ENCODE peak calls at places on chromosomes 11 and 22, in five cellular contexts. O, T, U, R and V are unnamed samples.

GRCh38 chr11:46120361-46120710 is 918 bp downstream of the PHF21A start:
- DNase-seq in O (peak; percentile 26), T (peak; percentile 42), U (no peak), R (peak; percentile 43), V (peak; percentile 76)

GRCh38 chr22:31898911-31899310 is 45.4 kb upstream of the YWHAH start:
- DNase-seq in O (no peak), T (no peak), U (no peak), R (no peak), V (no peak)

GRCh38 chr22:28967969-28968368 is 84.6 kb downstream of the ZNRF3 start:
- DNase-seq in O (no peak), T (no peak), U (no peak), R (no peak), V (no peak)

GRCh38 chr11:60912223-60912850 is 1.6 kb upstream of the TMEM109 start:
- DNase-seq in O (no peak), T (no peak), U (no peak), R (no peak), V (no peak)

GRCh38 chr11:17740649-17741235 is 6.2 kb downstream of the KCNC1 start:
- DNase-seq in O (no peak), T (no peak), U (no peak), R (no peak), V (no peak)

GRCh38 chr11:78660451-78660850 is 85.8 kb upstream of the NARS2 start:
- DNase-seq in O (no peak), T (no peak), U (no peak), R (no peak), V (no peak)

GRCh38 chr11:10208045-10208674 is 85.9 kb downstream of the SBF2 start:
- DNase-seq in O (no peak), T (no peak), U (no peak), R (no peak), V (no peak)

GRCh38 chr11:65013130-65013691 is 749 bp upstream of the ARL2 start:
- DNase-seq in O (peak; percentile 93), T (peak; percentile 91), U (peak; percentile 85), R (peak; percentile 94), V (no peak)

GRCh38 chr11:848988-849824 is 6.6 kb downstream of the TSPAN4 start:
- DNase-seq in O (no peak), T (peak; percentile 57), U (peak; percentile 61), R (no peak), V (no peak)

GRCh38 chr11:5280582-5281102 is 10.9 kb upstream of the HBE1 start:
- DNase-seq in O (peak; percentile 20), T (peak; percentile 16), U (peak; percentile 66), R (peak; percentile 54), V (peak; percentile 64)

GRCh38 chr11:16776716-16777115 is 38.3 kb downstream of the C11orf58 start:
- DNase-seq in O (no peak), T (no peak), U (no peak), R (no peak), V (no peak)

GRCh38 chr11:34447044-34447443 is 8.3 kb downstream of the CAT start:
- DNase-seq in O (no peak), T (no peak), U (no peak), R (no peak), V (no peak)

GRCh38 chr11:1867381-1867780 is 14.5 kb downstream of the LSP1 start:
- DNase-seq in O (no peak), T (peak; percentile 2), U (no peak), R (peak; percentile 15), V (peak; percentile 30)
- H3K4me1 ChIP-seq in O (peaks cover 43% of the 10 kb centered on the region), T (peaks cover 57% of the 10 kb centered on the region), U (peaks cover 21% of the 10 kb centered on the region), R (peaks cover 22% of the 10 kb centered on the region), V (peaks cover 8% of the 10 kb centered on the region)

GRCh38 chr22:46115755-46116490 is 34.4 kb upstream of the PPARA start:
- DNase-seq in O (peak; percentile 51), T (no peak), U (no peak), R (no peak), V (peak; percentile 79)
- H3K4me1 ChIP-seq in O (peaks cover 67% of the 10 kb centered on the region), T (peaks cover 73% of the 10 kb centered on the region), U (peaks cover 29% of the 10 kb centered on the region), R (peaks cover 40% of the 10 kb centered on the region), V (peaks cover 7% of the 10 kb centered on the region)

GRCh38 chr11:42841563-42841962 is 470.2 kb upstream of the API5 start:
- DNase-seq in O (no peak), T (no peak), U (no peak), R (no peak), V (no peak)
- H3K4me1 ChIP-seq in O (no peaks in the 10 kb centered on the region), T (no peaks in the 10 kb centered on the region), U (no peaks in the 10 kb centered on the region), R (no peaks in the 10 kb centered on the region), V (no peaks in the 10 kb centered on the region)

DNA sequence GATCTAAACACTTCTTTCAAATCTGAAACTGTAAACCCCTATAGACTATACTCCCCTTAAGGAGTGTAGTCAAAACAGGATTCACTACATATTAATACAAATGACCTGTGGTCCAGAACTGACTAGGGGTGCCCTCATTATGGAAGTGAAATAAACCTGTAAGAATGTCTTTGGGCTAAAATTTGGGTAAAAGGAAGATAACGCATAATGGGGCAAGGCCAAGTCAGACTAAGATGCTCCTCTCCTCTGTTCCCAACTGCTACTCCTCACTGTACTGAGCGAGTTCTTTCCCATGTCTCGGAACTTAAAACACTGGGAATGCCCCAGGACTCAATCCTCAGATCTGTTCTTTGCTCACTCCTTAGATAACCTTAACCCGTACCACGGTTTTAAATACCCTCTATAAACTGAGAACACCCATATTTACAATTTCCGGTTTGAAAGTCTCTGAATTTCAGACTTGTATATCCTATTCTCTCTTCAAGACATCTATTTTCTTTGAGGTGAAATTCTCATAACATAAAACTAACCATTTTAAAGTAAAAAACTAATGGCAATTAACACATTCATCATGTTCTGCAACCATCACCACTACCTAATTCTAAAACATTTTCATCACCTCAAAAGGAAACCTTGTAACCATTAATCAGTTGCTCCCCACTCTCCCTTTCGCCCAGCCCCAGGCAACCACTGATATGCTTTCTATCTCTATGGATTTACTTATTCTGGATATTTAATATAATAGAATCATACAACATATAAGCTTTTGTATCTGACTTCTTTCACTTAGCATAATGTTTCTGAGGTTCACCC is 4.0 kb downstream of the THAP12 start:
- DNase-seq in O (no peak), T (no peak), U (no peak), R (no peak), V (no peak)
- H3K4me1 ChIP-seq in O (peaks cover 76% of the 10 kb centered on the region), T (peaks cover 48% of the 10 kb centered on the region), U (peaks cover 9% of the 10 kb centered on the region), R (peaks cover 35% of the 10 kb centered on the region), V (peaks cover 4% of the 10 kb centered on the region)

DNA sequence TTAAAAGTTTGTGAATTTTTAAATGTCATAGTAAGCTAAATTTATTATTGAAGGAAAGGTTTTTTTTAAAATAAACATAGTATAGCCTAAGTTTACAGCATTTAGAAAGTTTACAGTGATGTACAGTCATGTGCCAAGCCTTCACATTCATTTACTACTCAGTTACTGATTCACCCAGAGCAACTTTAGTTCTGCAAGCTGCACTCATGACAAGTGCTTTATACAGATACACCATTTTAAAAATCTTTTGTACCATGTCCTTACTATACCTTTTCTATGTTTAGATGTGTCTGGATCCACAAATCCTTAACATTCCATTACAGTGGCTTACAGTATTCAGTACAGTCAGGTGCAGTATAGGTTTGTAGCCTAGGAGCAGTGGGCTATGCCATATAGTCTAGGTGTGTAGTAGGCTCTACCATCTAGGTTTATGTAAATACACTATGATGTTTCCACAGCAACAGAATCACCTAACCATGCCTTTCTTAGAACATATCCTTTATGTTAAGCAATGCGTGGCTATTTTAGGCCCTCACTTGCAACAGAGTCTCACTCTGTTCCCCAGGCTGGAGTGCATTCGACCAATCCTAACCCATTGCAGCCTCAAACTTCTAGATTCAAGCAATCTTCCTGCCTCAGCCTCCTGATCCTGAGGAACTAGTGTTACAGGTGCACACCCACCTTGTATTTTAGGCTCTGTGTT is 79.5 kb upstream of the SLC25A18 start:
- DNase-seq in O (no peak), T (no peak), U (no peak), R (no peak), V (no peak)
- H3K4me1 ChIP-seq in O (peaks cover 15% of the 10 kb centered on the region), T (no peaks in the 10 kb centered on the region), U (no peaks in the 10 kb centered on the region), R (peaks cover 22% of the 10 kb centered on the region), V (no peaks in the 10 kb centered on the region)

DNA sequence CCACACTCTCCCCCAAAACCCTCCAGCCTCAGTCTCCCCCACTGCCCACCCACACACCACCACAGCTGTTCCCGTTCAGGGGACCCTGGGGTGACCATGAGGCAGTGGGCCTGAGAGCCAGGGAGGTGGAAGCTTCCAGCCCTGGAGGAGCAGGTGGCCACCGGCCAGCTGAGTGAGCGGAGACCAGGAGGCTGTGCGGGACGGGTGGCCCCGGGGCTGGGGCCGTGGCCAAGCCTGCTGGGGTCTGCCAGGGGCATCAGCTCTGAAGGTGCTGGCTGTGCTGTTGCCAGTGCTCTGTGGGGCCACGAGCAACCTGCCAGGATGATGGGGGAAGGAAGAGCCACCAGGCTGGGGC is 26.0 kb downstream of the OSBPL5 start:
- DNase-seq in O (no peak), T (peak; percentile 13), U (no peak), R (peak; percentile 18), V (peak; percentile 65)
- H3K4me1 ChIP-seq in O (no peaks in the 10 kb centered on the region), T (peaks cover 59% of the 10 kb centered on the region), U (peaks cover 15% of the 10 kb centered on the region), R (no peaks in the 10 kb centered on the region), V (peaks cover 3% of the 10 kb centered on the region)

DNA sequence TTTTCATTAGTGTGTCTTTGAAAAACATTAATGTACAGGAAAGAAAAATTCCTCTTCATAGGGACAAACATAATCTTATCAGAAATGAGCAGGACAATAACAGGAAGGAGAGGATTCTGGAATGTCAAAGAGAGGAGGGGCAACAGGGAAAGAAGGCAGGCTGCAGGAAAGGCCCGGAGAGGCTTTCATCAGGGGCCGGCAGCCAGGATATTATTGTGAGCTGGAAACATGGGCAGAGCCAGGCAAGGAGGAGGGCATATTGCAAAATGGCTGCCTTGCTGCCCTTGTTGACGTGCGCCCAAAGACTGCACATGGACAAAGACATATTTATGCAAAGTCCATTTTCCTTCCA is 433.7 kb downstream of the ETS1 start:
- DNase-seq in O (no peak), T (no peak), U (no peak), R (no peak), V (no peak)
- H3K4me1 ChIP-seq in O (no peaks in the 10 kb centered on the region), T (peaks cover 13% of the 10 kb centered on the region), U (no peaks in the 10 kb centered on the region), R (no peaks in the 10 kb centered on the region), V (no peaks in the 10 kb centered on the region)